ENCODE peak calls at places on chromosomes 7 and 10, in four cellular contexts. D is PC-3, E is neural progenitor cell, R is MM.1S. L is an unnamed sample.

GRCh38 chr7:80439894-80440811 is 71.7 kb downstream of the GNAT3 start:
- DNase-seq in D (peak), E (no peak), R (no peak), L (peak)

GRCh38 chr10:13206546-13207443 is 27.4 kb downstream of the UCMA start:
- DNase-seq in D (peak), E (peak), R (peak), L (peak)

GRCh38 chr10:492896-493295 is 196.6 kb downstream of the DIP2C start:
- DNase-seq in D (no peak), E (no peak), R (no peak), L (no peak)

GRCh38 chr10:96275685-96276418 is 4.5 kb upstream of the BLNK start:
- DNase-seq in R (no peak), E (no peak), D (no peak), L (no peak)

GRCh38 chr7:139614886-139615285 is 91.4 kb downstream of the CLEC2L start:
- DNase-seq in R (no peak), E (no peak), D (no peak), L (no peak)

GRCh38 chr10:128026620-128027281 is 99.5 kb downstream of the MKI67 start:
- DNase-seq in E (no peak), R (peak), D (no peak), L (no peak)

GRCh38 chr10:51786684-51787035 is 87.3 kb upstream of the CSTF2T start:
- DNase-seq in R (no peak), E (no peak), D (no peak), L (no peak)

GRCh38 chr10:98560585-98560984 is 113.8 kb upstream of the HPS1 start:
- DNase-seq in D (no peak), R (no peak), E (no peak), L (no peak)

GRCh38 chr7:151730591-151730990 is 146.3 kb downstream of the PRKAG2 start:
- DNase-seq in D (no peak), E (no peak), R (no peak), L (no peak)

GRCh38 chr10:19120381-19120908 is 71.8 kb downstream of the MALRD1 start:
- DNase-seq in D (no peak), E (no peak), R (no peak), L (no peak)

GRCh38 chr7:8442814-8443304 is 9.4 kb downstream of the NXPH1 start:
- DNase-seq in E (peak), R (no peak), D (no peak), L (no peak)

GRCh38 chr10:96370575-96371157 is 11.9 kb upstream of the OPALIN start:
- DNase-seq in D (peak), E (peak), R (peak), L (peak)

GRCh38 chr7:77912293-77912692 is 113.7 kb downstream of the PHTF2 start:
- DNase-seq in R (no peak), E (no peak), D (no peak), L (no peak)

GRCh38 chr7:154503962-154504550 is 451.9 kb downstream of the DPP6 start:
- DNase-seq in E (peak), D (peak), R (peak), L (peak)

DNA sequence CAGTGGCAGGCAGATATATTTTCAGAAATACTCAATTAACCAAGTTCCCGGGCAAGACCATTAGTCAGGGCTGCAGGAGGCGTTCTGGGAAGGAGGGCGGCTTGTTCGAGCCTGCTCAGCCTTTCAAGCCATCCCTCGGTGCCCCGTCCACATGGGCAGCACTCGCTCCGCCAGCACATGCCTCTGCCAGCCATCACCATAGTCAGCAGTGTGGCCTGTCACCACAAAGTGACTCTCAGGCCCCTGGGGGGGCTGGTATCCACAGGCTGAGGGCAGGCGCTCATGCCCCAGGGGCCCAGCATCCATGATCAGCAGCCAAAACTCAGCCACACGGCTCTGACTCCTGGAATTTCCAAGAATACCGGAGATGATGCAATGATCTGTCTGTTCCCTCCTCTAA is 81.9 kb downstream of the CHST15 start:
- DNase-seq in E (no peak), D (no peak), R (no peak), L (no peak)
- TF ChIP-seq EZH2phosphoT487 in E (no peak), D (no peak), R (no peak), L (no peak)

DNA sequence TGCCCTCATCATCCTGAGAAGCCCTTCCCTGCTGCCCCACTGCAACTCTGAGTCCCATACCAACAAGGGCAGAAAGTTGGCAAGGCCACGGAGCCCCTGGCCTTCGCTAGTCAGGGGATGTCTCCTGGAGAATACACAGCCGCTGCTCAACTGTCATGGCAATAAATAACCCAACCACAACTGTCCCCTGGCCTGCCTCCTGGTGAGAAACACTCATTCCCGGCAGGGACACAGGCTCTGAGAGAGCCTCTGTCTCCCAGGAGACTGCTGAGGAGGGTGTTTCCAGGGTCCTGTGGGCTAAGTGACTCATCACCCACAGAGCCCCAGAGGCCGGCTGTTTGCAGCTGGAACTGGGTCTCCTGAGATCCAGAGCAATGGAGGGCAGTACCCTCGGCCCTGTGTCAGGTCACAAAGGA is 354.1 kb downstream of the TNS3 start:
- DNase-seq in D (peak), R (no peak), E (no peak), L (peak)
- TF ChIP-seq EZH2phosphoT487 in D (no peak), R (no peak), E (no peak), L (no peak)

GRCh38 chr7:64992971-64993370 is 2.1 kb upstream of the ZNF117 start:
- DNase-seq in E (no peak), R (no peak), D (no peak), L (no peak)
- TF ChIP-seq EZH2phosphoT487 in E (no peak), R (no peak), D (no peak), L (no peak)

GRCh38 chr7:1176891-1177373 is 16.9 kb upstream of the ZFAND2A start:
- DNase-seq in E (peak), D (peak), R (peak), L (peak)

GRCh38 chr7:1172666-1173523 is 12.9 kb upstream of the ZFAND2A start:
- DNase-seq in D (no peak), R (no peak), E (no peak), L (no peak)

GRCh38 chr7:1175967-1176851 is 16.2 kb upstream of the ZFAND2A start:
- DNase-seq in E (peak), R (peak), D (peak), L (peak)

GRCh38 chr7:1175597-1175966 is 15.6 kb upstream of the ZFAND2A start:
- DNase-seq in E (no peak), R (no peak), D (no peak), L (no peak)

GRCh38 chr7:1174881-1175596 is 15.0 kb upstream of the ZFAND2A start:
- DNase-seq in D (no peak), R (no peak), E (no peak), L (no peak)
- TF ChIP-seq EZH2phosphoT487 in D (no peak), R (no peak), E (no peak), L (no peak)

DNA sequence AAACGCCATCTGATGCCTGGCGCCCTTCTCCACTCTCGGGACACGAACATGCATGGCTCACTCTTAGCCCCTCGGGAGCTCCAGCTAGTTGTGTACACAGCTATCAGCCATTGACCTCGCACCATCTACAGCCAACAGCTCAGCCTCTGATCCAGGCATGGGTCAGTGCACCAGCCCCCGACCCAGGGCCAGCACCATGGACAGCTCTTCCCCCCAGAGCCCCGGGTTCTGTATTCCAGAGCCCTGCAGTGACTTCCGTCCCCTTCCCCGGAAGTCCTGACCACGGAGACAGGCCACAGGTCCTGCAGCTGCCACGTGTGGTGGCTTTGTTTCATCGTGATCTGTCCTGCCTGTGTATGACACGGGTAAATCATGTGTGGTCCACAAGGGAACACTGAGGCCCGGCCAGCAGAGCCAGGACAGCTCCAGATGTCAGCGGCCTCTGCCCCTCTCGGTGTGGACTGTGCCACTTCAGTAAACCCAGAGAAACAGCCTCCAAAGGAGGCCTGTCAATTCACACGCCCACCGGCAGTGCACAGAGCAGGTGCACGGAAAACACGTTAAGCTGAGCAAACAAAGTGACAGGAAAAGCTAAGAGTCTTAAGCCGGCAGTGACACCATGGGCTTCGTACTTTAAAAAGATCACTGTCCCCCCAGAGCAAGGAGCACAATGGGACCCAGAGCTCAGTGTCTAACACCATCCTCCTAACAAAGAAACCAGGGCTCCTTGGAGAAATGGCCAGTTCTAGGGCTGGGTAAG is 13.0 kb downstream of the STK32C start:
- DNase-seq in R (no peak), D (no peak), E (peak), L (no peak)
- TF ChIP-seq EZH2phosphoT487 in R (no peak), D (no peak), E (no peak), L (no peak)